ENCODE peak calls at places on chromosomes 5 and 9, in four cellular contexts. S is activated CD8-positive, alpha-beta memory T cell treated with anti-CD3 and anti-CD28 coated beads, Interleukin-2, amount 10 ng/mL, durations not matched to agents 7 days and 5 days; D is OCI-LY7; P is Daoy. B is an unnamed sample.

GRCh38 chr5:43150748-43151147 is 30.0 kb downstream of the ZNF131 start:
- DNase-seq in S (no peak), D (no peak), P (no peak), B (no peak)

GRCh38 chr5:1380910-1381309 is 36.0 kb upstream of the CLPTM1L start:
- DNase-seq in S (no peak), D (no peak), P (no peak), B (no peak)

GRCh38 chr5:57595530-57596098 is 113.0 kb upstream of the ACTBL2 start:
- DNase-seq in S (no peak), D (no peak), P (no peak), B (no peak)

GRCh38 chr5:107523019-107523680 is 147.6 kb downstream of the EFNA5 start:
- DNase-seq in S (no peak), D (no peak), P (no peak), B (no peak)

GRCh38 chr5:95959964-95960801 is 1.5 kb downstream of the ELL2 start:
- DNase-seq in S (no peak), D (no peak), P (peak), B (peak)

GRCh38 chr5:55344392-55344992 is 36.7 kb downstream of the MTREX start:
- DNase-seq in S (peak), D (peak), P (peak), B (peak)

GRCh38 chr5:71974165-71974564 is 133.1 kb upstream of the MAP1B start:
- DNase-seq in S (no peak), D (no peak), P (peak), B (no peak)

GRCh38 chr9:135736979-135737839 is 35.2 kb downstream of the KCNT1 start:
- DNase-seq in S (no peak), D (no peak), P (no peak), B (no peak)

GRCh38 chr5:141208478-141208877 is at the start of gene PCDHB12:
- DNase-seq in S (no peak), D (peak), P (peak), B (no peak)

GRCh38 chr9:20603524-20604268 is 18.6 kb downstream of the MLLT3 start:
- DNase-seq in S (no peak), D (no peak), P (no peak), B (no peak)

GRCh38 chr5:7850533-7851239 is at the start of gene CFAP90:
- DNase-seq in S (no peak), D (no peak), P (peak), B (no peak)

GRCh38 chr9:136854842-136855460 is 2.8 kb downstream of the MAMDC4 start:
- DNase-seq in S (no peak), D (no peak), P (no peak), B (no peak)

GRCh38 chr9:83584995-83585394 is 37.9 kb upstream of the IDNK start:
- DNase-seq in S (no peak), D (no peak), P (no peak), B (no peak)

GRCh38 chr5:154331267-154331666 is 114.5 kb upstream of the SAP30L start:
- DNase-seq in S (no peak), D (no peak), P (no peak), B (no peak)

GRCh38 chr5:61159841-61160240 is 2.4 kb downstream of the SMIM15 start:
- DNase-seq in S (no peak), D (no peak), P (no peak), B (no peak)

GRCh38 chr5:127854520-127854919 is 151.3 kb downstream of the CCDC192 start:
- DNase-seq in S (no peak), D (no peak), P (no peak), B (no peak)

GRCh38 chr5:50889790-50890189 is 223.4 kb downstream of the PARP8 start:
- DNase-seq in S (no peak), D (no peak), P (peak), B (no peak)

GRCh38 chr5:15995206-15996052 is 184.2 kb downstream of the MARCHF11 start:
- DNase-seq in S (no peak), D (peak), P (peak), B (no peak)

GRCh38 chr9:38641985-38642864 is 21.8 kb upstream of the ANKRD18A start:
- DNase-seq in S (no peak), D (no peak), P (peak), B (peak)

GRCh38 chr5:131441184-131441583 is 177.3 kb downstream of the CDC42SE2 start:
- DNase-seq in S (no peak), D (no peak), P (no peak), B (no peak)

GRCh38 chr5:54226215-54226614 is 84.2 kb downstream of the ARL15 start:
- DNase-seq in S (no peak), D (no peak), P (no peak), B (no peak)

GRCh38 chr5:91288517-91288916 is 94.6 kb downstream of the ARRDC3 start:
- DNase-seq in S (no peak), D (no peak), P (no peak), B (no peak)

GRCh38 chr9:23702311-23702922 is 123.6 kb downstream of the ELAVL2 start:
- DNase-seq in S (no peak), D (no peak), P (no peak), B (no peak)

GRCh38 chr5:53362521-53362941 is 117.9 kb upstream of the FST start:
- DNase-seq in S (no peak), D (no peak), P (peak), B (no peak)

GRCh38 chr5:100647461-100648230 is 112.5 kb downstream of the FAM174A start:
- DNase-seq in S (no peak), D (no peak), P (no peak), B (peak)

B was measured in GM12865.